ENCODE peak calls at places on chromosomes 13 and 19, in four cellular contexts. One of them, this sample, is unnamed.

GRCh38 chr13:96511587-96511986 is 421.7 kb downstream of the HS6ST3 start:
- DNase-seq in GM12892: no peak
- DNase-seq in GM23338: no peak
- DNase-seq in transverse colon: no peak
- DNase-seq in this sample: no peak

GRCh38 chr19:17088552-17088951 is 13.0 kb downstream of the MYO9B start:
- DNase-seq in GM12892: no peak
- DNase-seq in GM23338: no peak
- DNase-seq in transverse colon: no peak
- DNase-seq in this sample: no peak

GRCh38 chr19:1074512-1075283 is 7.7 kb downstream of the ARHGAP45 start:
- DNase-seq in GM12892: peak
- DNase-seq in GM23338: no peak
- DNase-seq in transverse colon: peak
- DNase-seq in this sample: peak

GRCh38 chr13:29847501-29847983 is 2.9 kb downstream of the UBL3 start:
- DNase-seq in GM12892: no peak
- DNase-seq in GM23338: no peak
- DNase-seq in transverse colon: peak
- DNase-seq in this sample: no peak

GRCh38 chr19:29256516-29256915 is 43.6 kb upstream of the UQCRFS1 start:
- DNase-seq in GM12892: no peak
- DNase-seq in GM23338: no peak
- DNase-seq in transverse colon: no peak
- DNase-seq in this sample: no peak

GRCh38 chr19:33683881-33684549 is 62.3 kb downstream of the CHST8 start:
- DNase-seq in GM12892: no peak
- DNase-seq in GM23338: peak
- DNase-seq in transverse colon: no peak
- DNase-seq in this sample: no peak

GRCh38 chr19:47549341-47549768 is 23.6 kb downstream of the ZNF541 start:
- DNase-seq in GM12892: no peak
- DNase-seq in GM23338: no peak
- DNase-seq in transverse colon: no peak
- DNase-seq in this sample: no peak

GRCh38 chr13:28171266-28171665 is 32.9 kb downstream of the PAN3 start:
- DNase-seq in GM12892: no peak
- DNase-seq in GM23338: no peak
- DNase-seq in transverse colon: no peak
- DNase-seq in this sample: no peak

GRCh38 chr19:57755031-57755430 is 8.4 kb downstream of the ZNF776 start:
- DNase-seq in GM12892: no peak
- DNase-seq in GM23338: no peak
- DNase-seq in transverse colon: no peak
- DNase-seq in this sample: no peak

GRCh38 chr13:94251801-94252200 is 227.7 kb downstream of the DCT start:
- DNase-seq in GM12892: no peak
- DNase-seq in GM23338: no peak
- DNase-seq in transverse colon: no peak
- DNase-seq in this sample: no peak

GRCh38 chr19:10952809-10953208 is 8.0 kb upstream of the SMARCA4 start:
- DNase-seq in GM12892: no peak
- DNase-seq in GM23338: no peak
- DNase-seq in transverse colon: peak
- DNase-seq in this sample: no peak

GRCh38 chr19:56995298-56995697 is 124.5 kb upstream of the USP29 start:
- DNase-seq in GM12892: no peak
- DNase-seq in GM23338: no peak
- DNase-seq in transverse colon: no peak
- DNase-seq in this sample: no peak

GRCh38 chr13:35859981-35860380 is 271.2 kb downstream of the DCLK1 start:
- DNase-seq in GM12892: no peak
- DNase-seq in GM23338: no peak
- DNase-seq in transverse colon: no peak
- DNase-seq in this sample: no peak

GRCh38 chr13:81058916-81059290 is 718.0 kb upstream of the SPRY2 start:
- DNase-seq in GM12892: no peak
- DNase-seq in GM23338: no peak
- DNase-seq in transverse colon: no peak
- DNase-seq in this sample: no peak

GRCh38 chr13:47092202-47092601 is 195.3 kb upstream of the HTR2A start:
- DNase-seq in GM12892: no peak
- DNase-seq in GM23338: no peak
- DNase-seq in transverse colon: no peak
- DNase-seq in this sample: no peak

GRCh38 chr13:105139380-105140285 is 1395.8 kb downstream of the EFNB2 start:
- DNase-seq in GM12892: no peak
- DNase-seq in GM23338: peak
- DNase-seq in transverse colon: peak
- DNase-seq in this sample: no peak

GRCh38 chr19:48807590-48808308 is 3.1 kb downstream of the BCAT2 start:
- DNase-seq in GM12892: no peak
- DNase-seq in GM23338: peak
- DNase-seq in transverse colon: peak
- DNase-seq in this sample: no peak

GRCh38 chr13:93672996-93673395 is 446.4 kb downstream of the GPC6 start:
- DNase-seq in GM12892: no peak
- DNase-seq in GM23338: no peak
- DNase-seq in transverse colon: no peak
- DNase-seq in this sample: no peak

GRCh38 chr19:53580871-53581835 is 43.2 kb downstream of the ZNF331 start:
- DNase-seq in GM12892: no peak
- DNase-seq in GM23338: peak
- DNase-seq in transverse colon: no peak
- DNase-seq in this sample: no peak

GRCh38 chr19:20269461-20269860 is 102.4 kb downstream of the ZNF486 start:
- DNase-seq in GM12892: no peak
- DNase-seq in GM23338: no peak
- DNase-seq in transverse colon: no peak
- DNase-seq in this sample: no peak

GRCh38 chr19:18203408-18203862 is 407 bp downstream of the RAB3A start:
- DNase-seq in GM12892: no peak
- DNase-seq in GM23338: no peak
- DNase-seq in transverse colon: peak
- DNase-seq in this sample: no peak

GRCh38 chr19:19597809-19598306 is 20.6 kb downstream of the PBX4 start:
- DNase-seq in GM12892: peak
- DNase-seq in GM23338: no peak
- DNase-seq in transverse colon: no peak
- DNase-seq in this sample: no peak

GRCh38 chr19:41619018-41619571 is 7.8 kb downstream of the CEACAM4 start:
- DNase-seq in GM12892: no peak
- DNase-seq in GM23338: no peak
- DNase-seq in transverse colon: no peak
- DNase-seq in this sample: no peak
- TF ChIP-seq POLR2AphosphoS5 in GM12892: no peak
- TF ChIP-seq POLR2AphosphoS5 in GM23338: no peak
- TF ChIP-seq POLR2AphosphoS5 in transverse colon: no peak
- TF ChIP-seq POLR2AphosphoS5 in this sample: no peak

GRCh38 chr19:3969435-3970312 is 1.2 kb downstream of the DAPK3 start:
- DNase-seq in GM12892: no peak
- DNase-seq in GM23338: peak
- DNase-seq in transverse colon: no peak
- DNase-seq in this sample: no peak
- TF ChIP-seq POLR2AphosphoS5 in GM12892: no peak
- TF ChIP-seq POLR2AphosphoS5 in GM23338: no peak
- TF ChIP-seq POLR2AphosphoS5 in transverse colon: peak
- TF ChIP-seq POLR2AphosphoS5 in this sample: no peak

GRCh38 chr19:30873003-30873402 is 476.2 kb downstream of the TSHZ3 start:
- DNase-seq in GM12892: no peak
- DNase-seq in GM23338: no peak
- DNase-seq in transverse colon: no peak
- DNase-seq in this sample: no peak

GRCh38 chr19:30873691-30874090 is 475.5 kb downstream of the TSHZ3 start:
- DNase-seq in GM12892: no peak
- DNase-seq in GM23338: no peak
- DNase-seq in transverse colon: no peak
- DNase-seq in this sample: no peak

GRCh38 chr19:30877591-30878230 is 471.5 kb downstream of the TSHZ3 start:
- DNase-seq in GM12892: no peak
- DNase-seq in GM23338: no peak
- DNase-seq in transverse colon: no peak
- DNase-seq in this sample: no peak

GRCh38 chr19:30870861-30871260 is 478.4 kb downstream of the TSHZ3 start:
- DNase-seq in GM12892: no peak
- DNase-seq in GM23338: no peak
- DNase-seq in transverse colon: no peak
- DNase-seq in this sample: no peak

GRCh38 chr19:30871979-30872378 is 477.3 kb downstream of the TSHZ3 start:
- DNase-seq in GM12892: no peak
- DNase-seq in GM23338: no peak
- DNase-seq in transverse colon: no peak
- DNase-seq in this sample: no peak
- TF ChIP-seq POLR2AphosphoS5 in GM12892: no peak
- TF ChIP-seq POLR2AphosphoS5 in GM23338: no peak
- TF ChIP-seq POLR2AphosphoS5 in transverse colon: no peak
- TF ChIP-seq POLR2AphosphoS5 in this sample: no peak

GRCh38 chr13:100584901-100585300 is 3.7 kb downstream of the GGACT start:
- DNase-seq in GM12892: no peak
- DNase-seq in GM23338: peak
- DNase-seq in transverse colon: no peak
- DNase-seq in this sample: no peak
- TF ChIP-seq POLR2AphosphoS5 in GM12892: no peak
- TF ChIP-seq POLR2AphosphoS5 in GM23338: no peak
- TF ChIP-seq POLR2AphosphoS5 in transverse colon: no peak
- TF ChIP-seq POLR2AphosphoS5 in this sample: no peak

GRCh38 chr13:77384999-77385398 is 58.1 kb upstream of the MYCBP2 start:
- DNase-seq in GM12892: no peak
- DNase-seq in GM23338: no peak
- DNase-seq in transverse colon: no peak
- DNase-seq in this sample: no peak

GRCh38 chr13:77388944-77389616 is 62.2 kb upstream of the MYCBP2 start:
- DNase-seq in GM12892: no peak
- DNase-seq in GM23338: no peak
- DNase-seq in transverse colon: no peak
- DNase-seq in this sample: no peak

GRCh38 chr13:77387607-77388200 is 60.8 kb upstream of the MYCBP2 start:
- DNase-seq in GM12892: no peak
- DNase-seq in GM23338: no peak
- DNase-seq in transverse colon: no peak
- DNase-seq in this sample: no peak

GRCh38 chr13:77386046-77386445 is 59.2 kb upstream of the MYCBP2 start:
- DNase-seq in GM12892: no peak
- DNase-seq in GM23338: no peak
- DNase-seq in transverse colon: no peak
- DNase-seq in this sample: no peak

GRCh38 chr13:77386880-77387606 is 60.1 kb upstream of the MYCBP2 start:
- DNase-seq in GM12892: no peak
- DNase-seq in GM23338: no peak
- DNase-seq in transverse colon: no peak
- DNase-seq in this sample: no peak
- TF ChIP-seq POLR2AphosphoS5 in GM12892: no peak
- TF ChIP-seq POLR2AphosphoS5 in GM23338: no peak
- TF ChIP-seq POLR2AphosphoS5 in transverse colon: no peak
- TF ChIP-seq POLR2AphosphoS5 in this sample: peak

GRCh38 chr13:112056739-112057433 is 10.1 kb upstream of the SOX1 start:
- DNase-seq in GM12892: no peak
- DNase-seq in GM23338: peak
- DNase-seq in transverse colon: no peak
- DNase-seq in this sample: no peak
- TF ChIP-seq POLR2AphosphoS5 in GM12892: no peak
- TF ChIP-seq POLR2AphosphoS5 in GM23338: no peak
- TF ChIP-seq POLR2AphosphoS5 in transverse colon: no peak
- TF ChIP-seq POLR2AphosphoS5 in this sample: no peak